ENCODE peak calls at places on chromosomes 13 and 19, in nine cellular contexts. S, Q, P, F, V, G, Y, O and K are unnamed samples. For H3K4me1, the result is how much of the 10 kb centered on the place peaks cover.

GRCh38 chr19:55014714-55015113 is 23.4 kb downstream of the GP6 start:
- DNase-seq in S (peak), Q (no peak), P (no peak), F (no peak), V (no peak), G (no peak), Y (no peak), O (no peak), K (no peak)

GRCh38 chr13:76803831-76804230 is 82.4 kb downstream of the KCTD12 start:
- DNase-seq in S (no peak), Q (no peak), P (no peak), F (no peak), V (no peak), G (peak), Y (no peak), O (no peak), K (no peak)

GRCh38 chr13:84126671-84127171 is 244.4 kb upstream of the SLITRK1 start:
- DNase-seq in S (no peak), Q (no peak), P (no peak), F (peak), V (no peak), G (no peak), Y (no peak), O (no peak), K (no peak)

GRCh38 chr19:7513809-7514642 is 1.9 kb upstream of the ZNF358 start:
- DNase-seq in S (no peak), Q (no peak), P (no peak), F (no peak), V (no peak), G (no peak), Y (no peak), O (no peak), K (no peak)

GRCh38 chr13:30798776-30799625 is 63.7 kb downstream of the ALOX5AP start:
- DNase-seq in S (no peak), Q (no peak), P (peak), F (no peak), V (no peak), G (no peak), Y (peak), O (no peak), K (peak)

GRCh38 chr13:113474179-113474578 is 16.3 kb downstream of the DCUN1D2 start:
- DNase-seq in S (no peak), Q (no peak), P (no peak), F (no peak), V (no peak), G (no peak), Y (no peak), O (no peak), K (no peak)

GRCh38 chr13:42969558-42970172 is 22.4 kb downstream of the EPSTI1 start:
- DNase-seq in S (peak), Q (no peak), P (peak), F (peak), V (peak), G (peak), Y (peak), O (peak), K (peak)

GRCh38 chr19:40693150-40693788 is 2.8 kb upstream of the NUMBL start:
- DNase-seq in S (no peak), Q (no peak), P (no peak), F (no peak), V (no peak), G (no peak), Y (no peak), O (no peak), K (no peak)

GRCh38 chr19:7926727-7927604 is 1.0 kb upstream of the CTXN1 start:
- DNase-seq in S (no peak), Q (no peak), P (no peak), F (no peak), V (no peak), G (no peak), Y (no peak), O (no peak), K (peak)

GRCh38 chr13:29435125-29435911 is 160.2 kb downstream of the SLC7A1 start:
- DNase-seq in S (no peak), Q (no peak), P (peak), F (peak), V (no peak), G (no peak), Y (no peak), O (no peak), K (peak)

GRCh38 chr13:60146491-60146890 is 17.2 kb downstream of the DIAPH3 start:
- DNase-seq in S (no peak), Q (no peak), P (no peak), F (no peak), V (no peak), G (no peak), Y (no peak), O (no peak), K (no peak)

GRCh38 chr19:29714953-29715694 is at the start of gene C19orf12:
- DNase-seq in S (peak), Q (no peak), P (peak), F (peak), V (peak), G (peak), Y (peak), O (peak), K (peak)

GRCh38 chr13:101455863-101456262 is 3.4 kb downstream of the ITGBL1 start:
- DNase-seq in S (no peak), Q (no peak), P (no peak), F (peak), V (peak), G (no peak), Y (no peak), O (no peak), K (no peak)

GRCh38 chr13:72920097-72920496 is 138.2 kb downstream of the PIBF1 start:
- DNase-seq in S (no peak), Q (no peak), P (no peak), F (no peak), V (no peak), G (no peak), Y (no peak), O (no peak), K (no peak)

GRCh38 chr19:39659791-39660190 is 4.1 kb downstream of the LGALS16 start:
- DNase-seq in S (no peak), Q (no peak), P (no peak), F (no peak), V (no peak), G (no peak), Y (no peak), O (no peak), K (no peak)

GRCh38 chr13:113648218-113648615 is 9.8 kb downstream of the ATP4B start:
- DNase-seq in S (no peak), Q (no peak), P (peak), F (no peak), V (no peak), G (no peak), Y (no peak), O (no peak), K (no peak)

GRCh38 chr19:52138614-52139290 is 986 bp downstream of the ZNF616 start:
- DNase-seq in S (peak), Q (no peak), P (peak), F (peak), V (no peak), G (peak), Y (peak), O (peak), K (peak)

GRCh38 chr13:114315074-114315785 is 927 bp downstream of the CHAMP1 start:
- DNase-seq in S (peak), Q (no peak), P (no peak), F (no peak), V (no peak), G (peak), Y (no peak), O (no peak), K (no peak)

GRCh38 chr19:35268546-35269424 is at the start of gene USF2:
- DNase-seq in S (peak), Q (no peak), P (peak), F (peak), V (peak), G (peak), Y (peak), O (peak), K (peak)

GRCh38 chr13:21076265-21076653 is 14.9 kb upstream of the LATS2 start:
- DNase-seq in S (no peak), Q (no peak), P (no peak), F (no peak), V (no peak), G (no peak), Y (no peak), O (no peak), K (peak)

GRCh38 chr19:46818812-46819211 is 30.4 kb upstream of the SLC1A5 start:
- DNase-seq in S (peak), Q (no peak), P (no peak), F (no peak), V (peak), G (peak), Y (no peak), O (no peak), K (no peak)

GRCh38 chr13:29923554-29924481 is 73.4 kb upstream of the UBL3 start:
- DNase-seq in S (peak), Q (no peak), P (peak), F (peak), V (peak), G (peak), Y (peak), O (peak), K (peak)

GRCh38 chr13:75585153-75585552 is 35.6 kb downstream of the UCHL3 start:
- DNase-seq in S (no peak), Q (no peak), P (no peak), F (no peak), V (no peak), G (no peak), Y (no peak), O (no peak), K (no peak)

GRCh38 chr19:50248826-50249225 is 45.4 kb downstream of the MYH14 start:
- DNase-seq in S (no peak), Q (no peak), P (no peak), F (no peak), V (no peak), G (no peak), Y (no peak), O (no peak), K (no peak)

GRCh38 chr19:40150170-40150569 is 41.1 kb upstream of the MAP3K10 start:
- DNase-seq in S (no peak), Q (peak), P (no peak), F (no peak), V (no peak), G (no peak), Y (no peak), O (no peak), K (no peak)

GRCh38 chr13:26133851-26134250 is 82.0 kb upstream of the SHISA2 start:
- DNase-seq in S (no peak), Q (no peak), P (no peak), F (no peak), V (no peak), G (no peak), Y (no peak), O (no peak), K (no peak)

GRCh38 chr19:54329476-54330165 is 9.3 kb downstream of the LILRA4 start:
- DNase-seq in S (no peak), Q (peak), P (no peak), F (no peak), V (no peak), G (no peak), Y (no peak), O (no peak), K (no peak)

GRCh38 chr13:113846639-113847318 is 17.1 kb downstream of the GAS6 start:
- DNase-seq in S (peak), Q (no peak), P (peak), F (no peak), V (no peak), G (no peak), Y (no peak), O (no peak), K (peak)

GRCh38 chr13:46894534-46894906 is 2.3 kb downstream of the HTR2A start:
- DNase-seq in S (no peak), Q (no peak), P (no peak), F (no peak), V (no peak), G (no peak), Y (no peak), O (no peak), K (no peak)

GRCh38 chr13:110960219-110960618 is 45.4 kb upstream of the ANKRD10 start:
- DNase-seq in S (no peak), Q (peak), P (no peak), F (no peak), V (no peak), G (no peak), Y (no peak), O (no peak), K (no peak)

GRCh38 chr19:10548746-10549276 is 5.1 kb downstream of the ATG4D start:
- DNase-seq in S (no peak), Q (no peak), P (no peak), F (no peak), V (no peak), G (peak), Y (no peak), O (no peak), K (no peak)

GRCh38 chr13:72726721-72727416 is 560 bp downstream of the MZT1 start:
- DNase-seq in S (peak), Q (no peak), P (no peak), F (peak), V (peak), G (peak), Y (peak), O (peak), K (peak)

DNA sequence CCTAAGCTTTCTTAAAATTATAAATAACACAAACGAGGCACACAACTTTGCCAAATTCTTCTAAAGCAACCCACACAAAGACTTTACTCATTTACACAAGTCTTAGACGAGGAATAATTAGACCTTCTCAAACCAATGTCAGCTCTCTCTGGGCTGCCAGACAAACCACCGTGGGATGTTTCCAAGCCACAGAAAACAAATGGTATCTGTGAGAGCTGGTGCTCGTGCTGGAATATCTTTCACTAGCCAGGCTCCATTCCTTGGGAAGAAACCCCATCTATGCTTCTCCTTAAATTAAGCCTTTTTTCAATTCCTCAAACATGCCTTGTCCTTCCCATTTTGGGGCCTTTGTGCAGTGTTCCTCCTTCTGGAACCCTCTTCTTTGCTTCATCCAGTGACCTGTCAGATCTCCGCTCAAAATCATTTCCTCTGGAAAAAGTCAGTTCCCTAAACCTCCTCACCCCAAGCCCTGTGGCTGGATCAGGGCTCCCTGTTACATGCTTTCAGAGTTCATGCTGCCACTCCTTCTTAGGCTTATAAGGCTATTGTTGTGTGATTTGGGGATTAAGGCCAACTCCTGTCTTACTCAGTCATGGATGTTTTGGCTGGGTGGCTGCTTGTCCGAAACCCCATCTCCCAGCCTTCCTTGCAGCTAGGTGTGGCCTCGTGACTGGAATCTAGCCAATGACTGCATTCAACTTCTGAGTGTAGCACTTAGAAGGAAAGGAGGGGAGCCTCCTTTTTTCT is 64.2 kb upstream of the GTF2F2 start:
- DNase-seq in S (no peak), Q (no peak), P (peak), F (no peak), V (no peak), G (no peak), Y (peak), O (no peak), K (peak)
- H3K4me1 ChIP-seq in S (under half), Q (under half), P (under half), F (under half), V (under half), G (under half), Y (under half), O (under half), K (under half)

GRCh38 chr19:4058696-4059492 is 7.8 kb downstream of the ZBTB7A start:
- DNase-seq in S (no peak), Q (no peak), P (peak), F (no peak), V (no peak), G (no peak), Y (no peak), O (no peak), K (peak)

GRCh38 chr19:4061178-4061682 is 5.5 kb downstream of the ZBTB7A start:
- DNase-seq in S (no peak), Q (no peak), P (peak), F (peak), V (peak), G (peak), Y (no peak), O (peak), K (peak)

GRCh38 chr19:4059493-4059880 is 7.2 kb downstream of the ZBTB7A start:
- DNase-seq in S (no peak), Q (no peak), P (no peak), F (peak), V (no peak), G (no peak), Y (no peak), O (no peak), K (no peak)

GRCh38 chr19:4060621-4061177 is 6.0 kb downstream of the ZBTB7A start:
- DNase-seq in S (no peak), Q (no peak), P (peak), F (peak), V (no peak), G (peak), Y (no peak), O (no peak), K (no peak)

DNA sequence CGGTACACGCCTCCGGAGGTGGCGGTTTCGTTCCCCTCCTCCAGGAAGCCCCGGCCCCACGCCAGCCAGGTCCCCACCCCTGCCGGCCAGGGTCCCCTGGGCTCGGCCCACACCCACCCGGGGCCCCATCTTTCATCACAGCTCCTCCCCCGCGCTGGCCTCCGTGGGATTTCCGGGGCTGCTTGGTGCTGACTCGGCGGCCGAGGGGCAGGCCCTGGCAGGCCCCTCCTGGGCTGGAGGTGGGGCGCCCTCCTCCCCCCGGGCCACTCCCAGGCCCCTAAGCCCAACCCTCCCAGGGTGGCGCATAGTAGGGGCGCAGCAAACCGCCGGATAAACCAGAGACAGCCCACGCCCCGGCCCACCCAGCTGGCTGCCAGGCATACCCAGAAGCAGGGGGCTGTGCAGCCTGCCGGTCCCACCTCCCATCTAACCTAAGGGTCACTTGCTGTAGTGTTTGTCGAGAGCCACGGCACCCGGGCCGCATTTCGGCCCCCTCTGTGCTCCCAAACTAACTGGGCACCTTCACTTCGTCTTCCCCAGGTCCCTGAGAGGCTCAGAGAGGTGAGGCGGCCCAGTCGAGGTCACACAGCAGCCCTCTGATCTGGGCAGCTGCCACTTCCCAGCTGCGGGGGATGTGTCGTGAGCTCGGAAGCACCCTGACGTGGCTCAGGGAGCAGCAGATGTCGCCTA is 6.6 kb downstream of the ZBTB7A start:
- DNase-seq in S (peak), Q (no peak), P (peak), F (peak), V (no peak), G (peak), Y (no peak), O (peak), K (peak)
- H3K4me1 ChIP-seq in S (half or more), Q (half or more), P (half or more), F (half or more), V (half or more), G (under half), Y (under half), O (half or more), K (half or more)

GRCh38 chr19:1267441-1268391 is 1.4 kb upstream of the CIRBP start:
- DNase-seq in S (no peak), Q (no peak), P (peak), F (no peak), V (no peak), G (no peak), Y (peak), O (no peak), K (peak)
- H3K4me1 ChIP-seq in S (half or more), Q (half or more), P (half or more), F (half or more), V (half or more), G (half or more), Y (half or more), O (half or more), K (under half)

DNA sequence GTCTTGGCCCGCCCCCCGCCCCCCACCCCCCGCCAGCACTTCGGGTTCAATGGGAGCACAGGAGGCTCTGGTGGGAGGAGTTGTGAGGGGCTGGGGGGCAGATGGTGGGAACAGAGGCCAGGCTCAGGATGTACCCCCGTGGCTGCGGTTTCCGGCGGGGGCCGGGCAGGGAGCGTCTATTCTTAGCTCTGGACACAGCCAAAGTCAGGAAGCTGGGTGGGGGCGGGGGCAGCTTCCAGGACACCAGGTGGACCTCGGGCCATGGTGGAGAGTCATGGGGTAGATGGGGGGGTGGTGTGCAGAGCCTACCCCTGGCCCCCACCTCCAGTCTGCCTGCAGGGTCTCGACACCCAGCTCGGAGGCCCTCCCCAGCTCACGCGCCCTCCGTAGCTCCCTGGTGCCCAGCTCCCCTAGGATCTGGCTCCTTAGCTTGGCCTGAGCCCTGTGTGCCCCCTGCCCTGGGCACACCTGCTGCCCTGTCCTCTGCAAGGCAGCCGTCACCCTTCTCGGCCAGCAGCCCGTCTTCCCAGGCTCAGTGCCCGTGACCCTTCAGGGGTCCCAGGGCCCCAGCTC is 2.2 kb upstream of the TBXA2R start:
- DNase-seq in S (no peak), Q (no peak), P (no peak), F (no peak), V (no peak), G (no peak), Y (no peak), O (no peak), K (peak)
- H3K4me1 ChIP-seq in S (under half), Q (under half), P (under half), F (under half), V (under half), G (under half), Y (under half), O (under half), K (under half)

DNA sequence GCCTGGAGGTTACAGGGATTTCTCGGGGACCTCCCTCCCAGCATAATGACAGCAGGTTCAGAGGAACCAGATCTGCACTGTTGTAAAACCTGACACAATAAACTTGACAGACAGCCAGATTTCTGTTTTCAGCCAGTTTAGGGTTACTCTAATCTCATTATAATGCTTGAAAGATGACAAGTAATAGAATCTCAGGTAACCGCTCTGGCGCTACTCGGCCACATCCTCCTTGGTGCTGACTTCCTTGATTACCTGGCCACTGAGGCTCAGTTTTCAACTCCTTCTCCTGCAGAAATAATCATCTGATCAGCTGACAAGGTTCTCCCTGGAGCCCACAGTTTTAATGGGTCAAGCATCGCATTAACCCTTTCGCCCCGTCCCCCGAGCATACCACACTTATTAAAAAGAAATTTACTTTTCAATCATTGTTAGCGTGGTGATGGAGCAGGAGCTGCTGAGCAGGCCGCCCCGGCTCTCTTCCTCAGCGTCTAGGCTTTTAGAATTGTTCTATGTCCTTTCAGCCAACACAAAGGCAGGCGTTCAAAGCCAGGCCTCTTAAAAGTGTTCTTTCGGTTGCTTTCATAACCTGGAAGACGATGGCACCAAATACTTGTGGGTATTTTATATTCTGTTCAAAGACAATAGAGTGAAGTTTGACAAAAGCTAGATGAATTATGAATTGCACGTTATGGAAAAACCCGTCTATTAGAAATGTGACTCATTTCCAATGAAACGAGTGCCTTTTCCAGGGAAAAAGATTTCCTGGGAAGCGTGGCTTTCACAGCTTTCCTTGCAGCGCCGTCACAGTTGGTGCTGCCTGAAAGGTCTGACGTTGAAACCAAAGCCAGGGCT is 78.5 kb downstream of the SOX1 start:
- DNase-seq in S (no peak), Q (no peak), P (no peak), F (no peak), V (no peak), G (no peak), Y (no peak), O (no peak), K (no peak)
- H3K4me1 ChIP-seq in S (under half), Q (under half), P (under half), F (under half), V (under half), G (under half), Y (under half), O (under half), K (under half)